ENCODE peak calls at places on chromosome 10, in seven cellular contexts. F, U, Q, Z, N, E and C are unnamed samples. For H3K4me1, the result is how much of the 10 kb centered on the place peaks cover.

GRCh38 chr10:113479346-113480080 is 73.3 kb upstream of the HABP2 start:
- DNase-seq in F (peak), Q (no peak), E (no peak), N (peak), U (no peak), Z (no peak), C (no peak)

GRCh38 chr10:69731184-69731583 is 70.5 kb upstream of the COL13A1 start:
- DNase-seq in Q (peak), N (no peak), Z (no peak), U (no peak), E (no peak), F (no peak), C (peak)

GRCh38 chr10:103882285-103883007 is 27.1 kb upstream of the SH3PXD2A start:
- DNase-seq in U (no peak), F (no peak), E (no peak), Q (no peak), N (no peak), Z (no peak), C (no peak)

GRCh38 chr10:49000437-49001398 is 61.1 kb upstream of the LRRC18 start:
- DNase-seq in N (no peak), E (no peak), Z (no peak), F (no peak), Q (no peak), U (no peak), C (no peak)

GRCh38 chr10:80472234-80473095 is 18.4 kb downstream of the TSPAN14 start:
- DNase-seq in U (no peak), E (no peak), N (no peak), Z (no peak), F (no peak), Q (peak), C (no peak)

GRCh38 chr10:98168147-98168546 is 33.7 kb downstream of the R3HCC1L start:
- DNase-seq in N (peak), E (no peak), U (no peak), Z (no peak), F (no peak), Q (no peak), C (no peak)

GRCh38 chr10:76051007-76051936 is 619.8 kb downstream of the LRMDA start:
- DNase-seq in Z (no peak), N (peak), E (no peak), U (no peak), F (peak), Q (no peak), C (no peak)

GRCh38 chr10:818010-818409 is 113.5 kb downstream of the LARP4B start:
- DNase-seq in E (no peak), N (no peak), U (no peak), Q (peak), Z (no peak), F (no peak), C (no peak)

GRCh38 chr10:79073784-79074432 is 5.1 kb downstream of the ZMIZ1 start:
- DNase-seq in F (peak), E (peak), N (no peak), Q (no peak), U (no peak), Z (peak), C (peak)

GRCh38 chr10:22648547-22648961 is 65.8 kb downstream of the PIP4K2A start:
- DNase-seq in E (no peak), N (peak), Z (no peak), F (no peak), U (no peak), Q (peak), C (no peak)

GRCh38 chr10:66877359-66877758 is 48.5 kb upstream of the LRRTM3 start:
- DNase-seq in U (no peak), F (no peak), E (no peak), Z (no peak), Q (no peak), N (peak), C (no peak)

GRCh38 chr10:80372675-80373074 is 16.1 kb downstream of the DYDC2 start:
- DNase-seq in Q (no peak), N (no peak), F (no peak), Z (no peak), U (peak), E (no peak), C (no peak)

GRCh38 chr10:86646933-86647332 is 7.4 kb upstream of the OPN4 start:
- DNase-seq in U (no peak), Z (no peak), Q (no peak), E (no peak), N (no peak), F (no peak), C (no peak)

GRCh38 chr10:955820-956217 is 24.3 kb upstream of the LARP4B start:
- DNase-seq in U (no peak), F (no peak), Z (peak), Q (no peak), N (no peak), E (no peak), C (no peak)

GRCh38 chr10:28137907-28138880 is 139.3 kb upstream of the ODAD2 start:
- DNase-seq in U (no peak), Z (no peak), N (no peak), E (no peak), F (no peak), Q (peak), C (no peak)

GRCh38 chr10:679556-679955 is 9.9 kb downstream of the DIP2C start:
- DNase-seq in Z (peak), Q (no peak), U (no peak), F (no peak), N (no peak), E (no peak), C (peak)

GRCh38 chr10:124522903-124523260 is 61.3 kb downstream of the LHPP start:
- DNase-seq in N (no peak), Z (no peak), U (no peak), Q (no peak), F (no peak), E (peak), C (no peak)

GRCh38 chr10:87818505-87819273 is 663 bp upstream of the ATAD1 start:
- DNase-seq in Q (peak), N (peak), E (no peak), Z (peak), U (no peak), F (peak), C (no peak)

GRCh38 chr10:103915794-103916193 is 2.2 kb downstream of the STN1 start:
- DNase-seq in F (no peak), N (no peak), U (no peak), Z (no peak), Q (no peak), E (no peak), C (no peak)

GRCh38 chr10:60167056-60167455 is 222.6 kb downstream of the ANK3 start:
- DNase-seq in Q (peak), N (no peak), E (no peak), U (no peak), F (no peak), Z (no peak), C (no peak)

GRCh38 chr10:14523286-14523685 is 192.6 kb upstream of the FRMD4A start:
- DNase-seq in U (no peak), F (no peak), E (no peak), Q (no peak), N (no peak), Z (no peak), C (no peak)

GRCh38 chr10:86693721-86694369 is 25.5 kb downstream of the LDB3 start:
- DNase-seq in Z (peak), U (no peak), N (peak), Q (peak), F (no peak), E (no peak), C (no peak)

GRCh38 chr10:46282460-46283216 is 4.2 kb upstream of the ANTXRL start:
- DNase-seq in Q (peak), E (peak), Z (peak), U (no peak), F (peak), N (peak), C (peak)

GRCh38 chr10:103649654-103650423 is 156.3 kb downstream of the NEURL1 start:
- DNase-seq in Q (no peak), F (no peak), N (no peak), U (no peak), E (no peak), Z (no peak), C (no peak)

GRCh38 chr10:32147730-32148129 is 91.5 kb upstream of the KIF5B start:
- DNase-seq in Q (no peak), N (no peak), Z (no peak), E (no peak), F (no peak), U (no peak), C (no peak)

GRCh38 chr10:32150532-32151101 is 94.4 kb upstream of the KIF5B start:
- DNase-seq in E (no peak), F (no peak), Q (no peak), Z (no peak), N (peak), U (no peak), C (no peak)

GRCh38 chr10:32149257-32149955 is 93.2 kb upstream of the KIF5B start:
- DNase-seq in Z (no peak), U (peak), N (peak), Q (peak), E (peak), F (no peak), C (peak)

GRCh38 chr10:32146166-32146565 is 89.9 kb upstream of the KIF5B start:
- DNase-seq in E (no peak), Z (no peak), N (no peak), Q (no peak), U (no peak), F (no peak), C (no peak)

GRCh38 chr10:32148864-32149256 is 92.6 kb upstream of the KIF5B start:
- DNase-seq in N (no peak), E (no peak), Z (no peak), Q (no peak), U (no peak), F (no peak), C (no peak)
- H3K4me3 ChIP-seq in N (no peak), E (peak), Z (no peak), Q (peak), U (peak), F (no peak), C (no peak)

GRCh38 chr10:119368581-119368980 is 161.2 kb downstream of the GRK5 start:
- DNase-seq in U (no peak), N (no peak), Q (no peak), F (no peak), Z (no peak), E (no peak), C (peak)
- H3K4me1 ChIP-seq in U (half or more), N (under half), Q (half or more), F (under half), Z (under half), E (under half), C (under half)

DNA sequence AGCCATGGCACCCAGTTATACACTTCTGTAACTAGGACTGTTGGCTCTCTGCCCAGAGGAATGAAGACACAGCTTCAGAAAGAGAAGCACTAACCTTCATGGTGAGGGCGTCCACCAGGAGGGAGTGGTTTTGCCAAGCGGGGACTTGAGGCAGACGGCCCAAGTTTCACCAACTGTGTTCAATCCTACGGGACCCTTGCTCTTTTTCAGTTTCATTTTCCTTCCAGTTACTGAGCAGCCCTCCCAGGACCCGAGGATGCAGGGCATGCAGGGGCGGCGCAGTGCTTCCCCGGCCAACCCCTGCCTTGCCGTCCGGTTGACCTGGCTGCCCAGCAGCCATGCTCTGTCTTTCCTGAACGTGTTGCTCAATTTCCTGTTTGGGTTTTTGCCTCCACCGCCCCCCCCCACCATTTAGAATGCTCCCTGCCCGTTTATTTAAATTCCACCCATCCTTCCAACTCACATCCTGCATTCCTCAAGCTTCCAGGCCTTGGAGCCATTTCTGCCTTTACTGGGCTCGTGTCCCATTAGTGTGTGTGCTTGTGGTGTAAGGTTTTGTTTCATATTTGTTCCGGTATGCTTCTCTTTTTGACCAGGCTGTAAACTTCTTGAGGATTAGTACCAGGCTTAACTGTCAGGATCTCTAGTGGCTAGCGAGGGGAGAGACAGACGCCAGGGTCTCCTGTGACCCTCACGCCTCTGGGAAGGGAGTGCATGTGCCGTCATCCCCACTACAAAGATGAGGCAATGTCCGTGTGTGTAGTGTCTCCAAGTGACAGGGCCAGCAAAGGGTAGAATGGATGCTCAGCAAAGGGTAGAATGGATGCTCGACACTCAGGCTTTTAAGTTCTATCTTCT is 31.6 kb downstream of the IL15RA start:
- DNase-seq in E (peak), U (no peak), Q (peak), Z (peak), N (peak), F (peak), C (peak)
- H3K4me3 ChIP-seq in E (peak), U (peak), Q (peak), Z (peak), N (no peak), F (peak), C (no peak)

GRCh38 chr10:84236807-84237198 is 4.5 kb downstream of the LRIT1 start:
- DNase-seq in N (no peak), F (no peak), E (no peak), U (no peak), Z (no peak), Q (no peak), C (no peak)
- H3K4me1 ChIP-seq in N (under half), F (under half), E (under half), U (under half), Z (under half), Q (under half), C (under half)

GRCh38 chr10:12685261-12685861 is 316.2 kb downstream of the CCDC3 start:
- DNase-seq in E (no peak), U (no peak), N (no peak), Q (peak), Z (no peak), F (no peak), C (no peak)
- H3K4me3 ChIP-seq in E (no peak), U (no peak), N (no peak), Q (no peak), Z (no peak), F (no peak), C (no peak)

GRCh38 chr10:102113261-102113955 is 6.8 kb downstream of the LDB1 start:
- DNase-seq in Q (peak), F (no peak), Z (no peak), U (no peak), N (peak), E (no peak), C (no peak)
- H3K4me1 ChIP-seq in Q (half or more), F (under half), Z (under half), U (half or more), N (under half), E (half or more), C (under half)

DNA sequence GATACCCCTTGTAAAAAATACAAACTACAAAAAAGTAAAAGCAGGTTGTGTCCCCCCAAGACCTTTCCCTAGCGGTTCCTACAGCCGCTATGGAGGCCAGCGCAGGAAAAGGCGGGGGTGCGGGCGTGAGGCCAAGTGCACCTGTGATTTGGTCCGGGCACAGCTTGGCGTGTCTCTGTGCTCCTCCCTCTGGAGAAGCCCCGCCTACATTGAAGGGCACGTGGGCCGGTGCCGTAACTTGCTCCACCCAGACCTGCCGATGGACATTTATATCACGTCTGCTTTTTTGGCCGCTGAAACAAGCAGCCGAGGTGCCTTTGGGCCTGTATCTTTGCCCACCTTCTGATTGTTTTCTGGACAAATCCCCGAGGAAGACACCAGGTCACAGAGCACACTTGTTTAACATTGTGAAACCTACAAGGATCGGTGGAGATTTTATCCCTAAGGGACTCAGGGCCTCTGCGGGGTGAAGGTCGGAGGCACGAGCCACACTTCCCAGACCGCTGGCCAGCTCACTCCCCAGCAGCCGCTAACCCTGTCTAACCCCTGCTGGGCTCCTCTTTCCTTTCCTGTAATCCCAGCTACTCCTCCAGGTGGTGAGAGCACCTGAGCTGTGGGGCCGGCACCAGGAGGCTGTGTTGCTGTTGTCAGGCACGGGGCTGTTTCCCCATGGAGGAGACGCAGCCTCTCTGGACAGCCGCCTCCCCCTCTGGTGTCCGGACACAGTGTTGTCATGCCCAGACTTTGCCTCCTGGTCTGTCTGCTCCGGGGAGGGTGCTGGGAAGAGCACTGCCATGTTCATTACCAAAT is 18.8 kb upstream of the INPP5A start:
- DNase-seq in U (no peak), Q (no peak), E (peak), F (peak), N (peak), Z (peak), C (peak)
- H3K4me3 ChIP-seq in U (no peak), Q (no peak), E (peak), F (peak), N (peak), Z (peak), C (no peak)